ENCODE peak calls at places on chromosomes 3 and 15, in four cellular contexts. One of them, this sample, is unnamed. For H3K4me1, the result is how much of the 10 kb centered on the place peaks cover.

GRCh38 chr15:38069001-38069400 is 134.6 kb downstream of the TMCO5A start:
- DNase-seq in breast epithelium: no peak
- DNase-seq in GM23338: no peak
- DNase-seq in HCT116: no peak
- DNase-seq in this sample: peak

GRCh38 chr3:158672293-158673176 is at the start of gene LXN:
- DNase-seq in HCT116: no peak
- DNase-seq in GM23338: peak
- DNase-seq in breast epithelium: peak
- DNase-seq in this sample: peak

GRCh38 chr15:88658972-88659931 is 20.4 kb downstream of the ISG20 start:
- DNase-seq in GM23338: no peak
- DNase-seq in HCT116: peak
- DNase-seq in breast epithelium: peak
- DNase-seq in this sample: no peak

GRCh38 chr3:156648086-156648485 is 26.3 kb upstream of the TIPARP start:
- DNase-seq in breast epithelium: no peak
- DNase-seq in HCT116: no peak
- DNase-seq in GM23338: no peak
- DNase-seq in this sample: no peak

GRCh38 chr3:9098716-9099675 is 135.7 kb upstream of the RAD18 start:
- DNase-seq in GM23338: no peak
- DNase-seq in HCT116: no peak
- DNase-seq in breast epithelium: no peak
- DNase-seq in this sample: no peak

GRCh38 chr3:14143271-14143605 is 18.4 kb downstream of the TMEM43 start:
- DNase-seq in GM23338: no peak
- DNase-seq in breast epithelium: no peak
- DNase-seq in HCT116: no peak
- DNase-seq in this sample: no peak

GRCh38 chr3:69294014-69294771 is 91.7 kb downstream of the FRMD4B start:
- DNase-seq in breast epithelium: no peak
- DNase-seq in HCT116: no peak
- DNase-seq in GM23338: no peak
- DNase-seq in this sample: no peak

GRCh38 chr3:117074833-117075232 is 365.3 kb downstream of the TUSC7 start:
- DNase-seq in breast epithelium: no peak
- DNase-seq in HCT116: no peak
- DNase-seq in GM23338: no peak
- DNase-seq in this sample: no peak

GRCh38 chr15:50009634-50010033 is 109.4 kb downstream of the ATP8B4 start:
- DNase-seq in GM23338: no peak
- DNase-seq in HCT116: no peak
- DNase-seq in breast epithelium: no peak
- DNase-seq in this sample: no peak

GRCh38 chr15:25971053-25971452 is 107.9 kb upstream of the ATP10A start:
- DNase-seq in HCT116: no peak
- DNase-seq in GM23338: no peak
- DNase-seq in breast epithelium: no peak
- DNase-seq in this sample: no peak
- TF ChIP-seq POLR2AphosphoS5 in HCT116: no peak
- TF ChIP-seq POLR2AphosphoS5 in GM23338: no peak
- TF ChIP-seq POLR2AphosphoS5 in breast epithelium: no peak
- TF ChIP-seq POLR2AphosphoS5 in this sample: peak

GRCh38 chr15:60424006-60424405 is 26.2 kb upstream of the ANXA2 start:
- DNase-seq in GM23338: no peak
- DNase-seq in HCT116: no peak
- DNase-seq in breast epithelium: no peak
- DNase-seq in this sample: no peak
- H3K4me1 ChIP-seq in GM23338: under half
- H3K4me1 ChIP-seq in HCT116: under half
- H3K4me1 ChIP-seq in breast epithelium: under half
- H3K4me1 ChIP-seq in this sample: under half

GRCh38 chr15:74790080-74790916 is 8.4 kb downstream of the CSK start:
- DNase-seq in GM23338: no peak
- DNase-seq in HCT116: no peak
- DNase-seq in breast epithelium: no peak
- DNase-seq in this sample: peak

GRCh38 chr15:74789741-74790079 is 7.8 kb downstream of the CSK start:
- DNase-seq in GM23338: no peak
- DNase-seq in HCT116: no peak
- DNase-seq in breast epithelium: no peak
- DNase-seq in this sample: no peak

GRCh38 chr15:74788716-74789151 is 6.9 kb downstream of the CSK start:
- DNase-seq in GM23338: peak
- DNase-seq in HCT116: no peak
- DNase-seq in breast epithelium: no peak
- DNase-seq in this sample: peak

GRCh38 chr15:74788042-74788715 is 6.3 kb downstream of the CSK start:
- DNase-seq in breast epithelium: no peak
- DNase-seq in GM23338: no peak
- DNase-seq in HCT116: no peak
- DNase-seq in this sample: no peak

DNA sequence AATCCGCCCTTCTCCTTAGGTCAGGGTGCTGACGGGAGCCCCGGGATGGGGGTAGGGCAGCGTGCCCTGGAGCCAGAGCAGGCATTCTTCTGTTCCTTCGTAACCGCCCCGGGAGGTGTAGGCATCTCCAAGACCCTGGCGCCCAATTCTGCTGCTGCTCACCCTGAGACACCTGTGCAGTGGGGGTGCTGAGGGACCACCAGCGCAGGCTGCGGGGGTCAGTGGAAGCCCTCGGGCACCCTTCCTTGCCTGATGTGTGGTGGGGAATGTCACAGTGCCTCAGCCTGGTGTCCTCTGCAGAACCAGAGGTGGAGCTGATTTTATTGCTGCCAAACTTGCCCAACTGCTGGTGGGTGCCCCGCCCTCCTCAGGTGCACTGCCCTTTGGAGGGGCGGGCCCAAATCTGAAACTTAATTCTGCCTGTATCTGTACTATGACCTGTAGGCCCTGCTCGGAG is 7.3 kb downstream of the CSK start:
- DNase-seq in GM23338: no peak
- DNase-seq in HCT116: no peak
- DNase-seq in breast epithelium: no peak
- DNase-seq in this sample: peak
- TF ChIP-seq POLR2AphosphoS5 in GM23338: no peak
- TF ChIP-seq POLR2AphosphoS5 in HCT116: no peak
- TF ChIP-seq POLR2AphosphoS5 in breast epithelium: no peak
- TF ChIP-seq POLR2AphosphoS5 in this sample: peak

DNA sequence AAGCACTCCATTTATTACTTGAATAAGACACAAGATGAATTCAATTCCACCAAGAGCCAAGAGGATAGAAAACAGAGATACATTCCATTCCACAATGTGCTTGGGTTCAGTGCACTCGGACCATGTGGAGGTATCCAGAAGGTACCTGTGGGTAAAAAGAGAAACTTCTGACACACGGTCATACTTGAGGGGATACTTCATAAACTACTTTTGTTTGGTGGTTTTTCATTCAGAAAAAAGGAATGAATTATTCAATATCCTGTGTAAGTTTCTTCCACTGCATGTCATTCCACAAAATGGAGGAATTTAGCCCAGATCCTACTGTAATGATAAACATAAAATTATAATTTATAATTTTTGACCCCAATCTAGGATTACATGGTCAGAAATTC is 5.7 kb downstream of the TM4SF1 start:
- DNase-seq in GM23338: no peak
- DNase-seq in breast epithelium: no peak
- DNase-seq in HCT116: no peak
- DNase-seq in this sample: no peak
- H3K4me1 ChIP-seq in GM23338: under half
- H3K4me1 ChIP-seq in breast epithelium: under half
- H3K4me1 ChIP-seq in HCT116: half or more
- H3K4me1 ChIP-seq in this sample: under half

DNA sequence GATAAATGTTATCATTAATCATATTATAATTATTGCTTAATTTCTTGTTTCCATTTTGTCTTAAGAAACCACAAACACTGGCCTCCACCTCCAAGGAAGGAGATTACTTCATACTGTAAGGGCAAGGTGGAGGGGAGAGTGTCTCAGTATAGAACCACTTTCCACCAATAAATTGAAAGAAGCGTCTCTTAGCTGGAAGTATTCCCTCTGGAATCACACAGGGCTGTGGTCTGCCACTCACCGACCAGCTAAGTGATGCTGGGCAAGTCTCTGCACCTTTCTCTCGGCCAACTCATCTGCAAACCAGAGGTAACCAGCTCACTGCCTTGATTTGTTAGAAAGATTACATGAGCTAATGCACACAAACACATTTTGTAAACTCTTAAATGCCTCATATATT is 63.1 kb downstream of the EIF4E3 start:
- DNase-seq in GM23338: no peak
- DNase-seq in HCT116: no peak
- DNase-seq in breast epithelium: no peak
- DNase-seq in this sample: no peak
- TF ChIP-seq POLR2AphosphoS5 in GM23338: no peak
- TF ChIP-seq POLR2AphosphoS5 in HCT116: no peak
- TF ChIP-seq POLR2AphosphoS5 in breast epithelium: no peak
- TF ChIP-seq POLR2AphosphoS5 in this sample: no peak

This sample was measured in transverse colon.